ENCODE peak calls at places on chromosomes 4 and X, in seven cellular contexts. N is memory B cell; T is mucosa of gallbladder; U is HuH-7.5; K is stimulated activated CD8-positive, alpha-beta memory T cell treated with anti-CD3 and anti-CD28 coated beads, Interleukin-15, amount 100 ng/mL, for 1 hour; P is NCI-H460; R is T follicular helper cell. G is an unnamed sample.

GRCh38 chr4:157223446-157223845 is 2.9 kb downstream of the GRIA2 start:
- DNase-seq in K (no peak), P (no peak), U (no peak), T (no peak), R (no peak), N (no peak), G (no peak)

GRCh38 chr4:30719363-30720020 is 677 bp upstream of the PCDH7 start:
- DNase-seq in K (no peak), R (no peak), P (no peak), T (peak; percentile 51), U (peak; percentile 88), N (no peak), G (no peak)

GRCh38 chr4:113952452-113953029 is 26.9 kb downstream of the ARSJ start:
- DNase-seq in R (no peak), P (peak; percentile 48), K (no peak), N (no peak), U (no peak), T (peak; percentile 21), G (peak; percentile 42)

GRCh38 chr4:4386296-4386735 is 586 bp upstream of the NSG1 start:
- DNase-seq in U (no peak), P (no peak), K (no peak), R (no peak), T (no peak), N (no peak), G (no peak)

GRCh38 chr4:106261980-106262379 is 54.0 kb downstream of the TBCK start:
- DNase-seq in T (no peak), N (no peak), U (no peak), R (no peak), P (no peak), K (no peak), G (no peak)

GRCh38 chrX:27893871-27894270 is 86.1 kb downstream of the MAGEB10 start:
- DNase-seq in T (no peak), U (no peak), P (no peak), K (no peak), N (no peak), R (no peak), G (no peak)

GRCh38 chrX:12011075-12011474 is 127.2 kb upstream of the FRMPD4 start:
- DNase-seq in N (no peak), R (no peak), P (no peak), U (no peak), T (no peak), K (no peak), G (no peak)

GRCh38 chrX:16839852-16840460 is 30.2 kb downstream of the RBBP7 start:
- DNase-seq in R (no peak), U (no peak), N (no peak), K (no peak), P (no peak), T (no peak), G (no peak)

GRCh38 chr4:123350191-123350544 is 46.4 kb upstream of the SPRY1 start:
- DNase-seq in T (peak; percentile 23), N (no peak), U (peak; percentile 13), P (no peak), K (no peak), R (no peak), G (peak; percentile 79)

GRCh38 chr4:85861064-85861767 is 386.3 kb downstream of the ARHGAP24 start:
- DNase-seq in T (no peak), P (no peak), K (no peak), U (no peak), N (no peak), R (no peak), G (no peak)